ENCODE peak calls at places on chromosomes 7 and 10, in eight cellular contexts. D is heart left ventricle, O is endothelial cell of umbilical vein, I is NB4, L is H54, R is A549, V is esophagus muscularis mucosa, A is IMR-90. M is an unnamed sample.

GRCh38 chr10:5523796-5524574 is 776 bp upstream of the CALML3 start:
- DNase-seq in V (no peak), L (no peak), I (no peak), O (no peak), D (no peak), A (no peak), R (no peak), M (no peak)

GRCh38 chr10:123747426-123747825 is 81.3 kb downstream of the GPR26 start:
- DNase-seq in L (no peak), O (no peak), A (no peak), I (no peak), V (no peak), D (no peak), R (no peak), M (no peak)

GRCh38 chr10:34171957-34172527 is 643.1 kb downstream of the PARD3 start:
- DNase-seq in D (no peak), A (peak; percentile 47), I (no peak), L (no peak), O (no peak), R (no peak), V (no peak), M (no peak)

GRCh38 chr10:62873866-62874265 is 57.7 kb upstream of the EGR2 start:
- DNase-seq in D (no peak), V (no peak), O (no peak), A (no peak), R (no peak), L (no peak), I (no peak), M (no peak)

GRCh38 chr7:66452165-66452564 is 176.5 kb upstream of the KCTD7 start:
- DNase-seq in O (no peak), I (no peak), R (no peak), V (no peak), A (peak; percentile 30), D (no peak), L (no peak), M (no peak)

GRCh38 chr7:37432240-37432917 is 16.3 kb downstream of the ELMO1 start:
- DNase-seq in V (no peak), R (no peak), O (no peak), D (no peak), I (no peak), L (no peak), A (no peak), M (no peak)

GRCh38 chr10:59336632-59337031 is 25.7 kb downstream of the FAM13C start:
- DNase-seq in R (no peak), O (no peak), A (peak; percentile 74), I (no peak), L (no peak), D (no peak), V (no peak), M (no peak)

GRCh38 chr7:91780526-91780925 is 100.0 kb downstream of the MTERF1 start:
- DNase-seq in A (no peak), L (no peak), R (no peak), D (no peak), V (no peak), O (no peak), I (no peak), M (no peak)

DNA sequence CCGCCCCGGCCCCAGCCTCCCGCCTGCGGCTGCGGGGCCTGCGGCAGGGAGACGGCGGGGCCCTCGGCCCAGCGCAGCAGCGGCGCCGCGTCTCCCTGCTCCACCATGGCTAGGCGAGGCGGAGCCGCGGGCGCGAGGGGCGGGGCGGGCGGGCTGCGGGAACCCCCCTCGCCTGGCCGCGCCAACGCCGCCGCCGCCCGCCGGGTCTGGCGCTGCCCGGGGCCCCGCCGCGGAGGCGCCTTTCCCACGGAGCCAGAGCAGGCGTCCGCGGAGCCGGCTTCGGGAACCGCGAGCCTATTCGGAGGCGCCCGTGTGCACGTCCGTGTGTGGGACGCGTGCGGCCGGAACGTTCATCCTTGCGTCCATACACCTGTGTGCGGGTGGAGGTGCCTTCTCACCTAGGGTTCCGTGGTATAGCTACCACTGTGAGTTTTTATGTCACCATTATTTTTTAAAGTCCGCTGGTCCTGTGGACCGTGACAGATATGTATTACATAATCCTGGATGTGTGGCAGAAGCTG is at the start of gene DENND11:
- DNase-seq in V (no peak), L (peak; percentile 45), R (no peak), D (peak; percentile 49), O (peak; percentile 47), I (peak; percentile 69), A (peak; percentile 11), M (peak; percentile 71)
- TF ChIP-seq POLR2A in V (no peak), L (peak; percentile 51), R (peak; percentile 34), D (no peak), O (no peak), I (no peak), A (no peak), M (no peak)

GRCh38 chr7:77537595-77538185 is 595 bp downstream of the PTPN12 start:
- DNase-seq in V (no peak), L (no peak), D (peak; percentile 35), O (no peak), I (peak; percentile 74), A (no peak), R (peak; percentile 60), M (peak; percentile 52)

GRCh38 chr7:77536017-77536412 is 1.1 kb upstream of the PTPN12 start:
- DNase-seq in V (no peak), A (no peak), R (peak; percentile 23), L (no peak), O (no peak), I (no peak), D (no peak), M (no peak)

GRCh38 chr7:77538186-77538907 is 1.3 kb downstream of the PTPN12 start:
- DNase-seq in L (peak; percentile 64), V (peak; percentile 98), D (peak; percentile 91), I (peak; percentile 89), R (peak; percentile 97), A (peak; percentile 93), O (peak; percentile 95), M (peak; percentile 54)

GRCh38 chr7:77537136-77537594 is at the start of gene PTPN12:
- DNase-seq in L (no peak), R (no peak), A (no peak), V (peak; percentile 94), D (no peak), I (no peak), O (no peak), M (no peak)

DNA sequence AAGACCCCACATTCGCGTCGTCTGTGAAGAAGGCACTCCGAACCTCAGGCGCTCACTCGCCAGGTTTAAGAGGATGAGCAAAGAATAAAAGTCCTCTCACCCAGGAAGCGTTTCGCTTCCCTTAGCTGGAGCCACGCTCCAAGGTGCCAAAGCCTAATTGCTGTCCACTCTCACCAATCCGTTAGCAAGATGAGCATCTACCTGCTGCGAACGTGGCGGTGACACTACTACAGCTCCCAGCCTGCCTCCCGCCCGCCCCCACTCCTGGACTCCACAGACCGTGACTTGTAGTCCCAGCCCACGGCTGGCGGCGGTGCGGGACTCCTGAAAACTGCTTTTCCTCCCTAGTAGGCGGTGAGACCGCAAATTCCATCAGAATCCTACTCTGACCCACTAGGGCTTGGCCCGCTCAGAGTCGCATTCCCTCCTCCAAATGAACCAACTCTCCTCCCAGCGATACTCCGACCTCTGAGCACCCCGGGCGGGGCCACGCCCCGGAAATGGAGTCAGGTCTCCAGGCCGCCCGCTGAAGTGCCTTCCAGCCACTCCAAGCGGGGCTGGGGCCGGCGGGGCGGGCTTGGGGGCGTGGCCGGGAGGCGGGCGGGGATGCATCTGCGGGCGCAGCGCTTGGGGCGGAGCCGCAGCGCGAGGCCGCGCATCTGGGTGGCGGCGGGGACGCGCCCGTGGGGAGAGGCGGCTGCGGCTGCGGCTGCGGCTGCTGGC is 521 bp upstream of the PTPN12 start:
- DNase-seq in I (peak; percentile 99), D (peak; percentile 98), A (peak; percentile 93), R (peak; percentile 95), V (peak; percentile 99), O (peak; percentile 96), L (peak; percentile 93), M (peak; percentile 97)
- TF ChIP-seq POLR2A in I (peak; percentile 94), D (peak; percentile 96), A (peak; percentile 80), R (peak; percentile 95), V (peak; percentile 78), O (peak; percentile 92), L (peak; percentile 90), M (peak; percentile 84)

DNA sequence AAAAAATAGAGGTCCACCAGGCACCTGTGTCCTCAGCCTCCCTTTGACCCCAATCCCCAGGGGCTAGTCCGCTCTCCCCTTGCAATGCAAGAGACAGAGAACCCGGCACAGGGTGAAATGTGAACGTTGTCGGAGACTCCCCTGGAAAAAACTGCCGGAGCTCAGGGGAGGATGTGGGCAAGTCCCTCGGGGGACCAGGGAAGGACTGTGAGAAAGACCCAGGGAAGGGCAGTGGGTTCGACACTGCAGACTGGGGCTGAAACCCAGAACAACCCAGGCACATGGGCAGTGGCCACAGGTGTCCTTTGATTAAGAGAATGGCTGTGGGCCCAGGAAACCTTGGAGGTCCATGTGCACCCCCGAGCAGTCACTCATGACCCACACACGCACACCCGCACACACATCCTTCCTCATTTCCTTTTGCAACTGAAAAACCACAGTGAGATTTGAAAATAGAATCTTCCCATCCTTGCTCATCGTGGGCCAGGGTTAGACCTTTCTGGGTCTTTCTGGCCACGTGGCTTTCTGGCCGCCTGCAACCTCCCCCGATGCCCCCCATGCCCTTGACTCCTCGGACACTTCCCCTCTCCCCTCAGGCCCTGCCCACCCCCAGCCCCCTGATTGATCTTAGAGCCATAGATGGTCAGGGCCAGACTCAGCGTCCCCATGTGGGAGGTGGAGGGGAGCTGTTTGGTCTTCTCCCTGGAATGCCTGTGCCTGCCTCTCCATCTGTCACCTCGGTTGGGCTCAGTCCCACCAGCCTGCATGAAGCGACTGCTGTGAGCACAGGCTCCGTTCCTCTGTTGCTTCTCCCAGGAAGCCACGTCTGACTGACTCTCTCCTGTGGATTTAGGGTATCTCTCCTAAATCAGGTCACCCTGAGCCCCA is 7.9 kb downstream of the LAT2 start:
- DNase-seq in D (no peak), I (peak; percentile 99), O (no peak), A (peak; percentile 28), L (no peak), V (no peak), R (no peak), M (no peak)
- TF ChIP-seq POLR2A in D (no peak), I (no peak), O (no peak), A (no peak), L (no peak), V (no peak), R (no peak), M (no peak)

DNA sequence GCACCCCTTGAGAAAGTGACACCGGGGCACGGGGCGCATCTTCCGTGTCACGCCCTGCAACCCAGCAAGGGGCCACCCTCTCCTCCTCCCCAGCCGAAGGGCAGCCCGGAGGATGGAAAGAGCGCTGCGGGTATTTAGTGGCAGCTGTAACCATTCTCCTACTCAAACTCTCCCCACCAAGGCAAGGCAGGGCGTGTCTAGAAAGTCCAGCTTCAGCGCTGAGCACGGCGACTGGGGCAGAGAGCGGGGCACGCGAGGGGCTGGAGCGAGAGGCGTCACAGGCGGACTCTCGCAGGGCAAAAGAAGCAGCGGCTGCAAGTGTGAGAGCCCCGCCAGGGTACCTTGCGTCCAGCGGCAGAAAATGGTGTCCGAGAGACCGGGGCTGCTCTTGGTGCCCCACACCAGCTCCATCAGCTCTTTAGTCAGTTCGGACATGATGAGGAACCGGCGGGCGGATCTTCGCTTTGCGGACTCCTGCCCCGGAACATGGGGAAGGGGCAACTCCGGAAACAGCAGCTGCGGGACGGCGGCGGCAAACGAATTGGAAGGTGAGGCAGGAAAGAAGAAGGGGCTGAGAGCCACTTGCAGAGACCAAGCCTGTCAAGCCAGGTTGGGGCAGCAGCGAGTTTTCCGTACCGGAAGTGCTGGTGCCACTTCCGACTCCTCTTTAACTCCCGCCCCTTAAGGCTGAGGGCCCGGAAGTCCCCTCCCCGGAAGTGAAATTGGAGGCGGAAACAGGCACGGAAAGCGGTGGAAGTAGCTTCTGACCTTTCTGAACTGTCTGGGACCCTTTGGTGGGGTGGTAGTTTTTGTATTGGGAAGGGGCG is at the start of gene MINDY3:
- DNase-seq in O (peak; percentile 60), R (peak; percentile 86), D (peak; percentile 81), A (peak; percentile 74), V (peak; percentile 95), L (peak; percentile 47), I (peak; percentile 79), M (peak; percentile 91)
- TF ChIP-seq POLR2A in O (peak; percentile 63), R (peak; percentile 66), D (no peak), A (no peak), V (no peak), L (peak; percentile 65), I (no peak), M (peak; percentile 86)

GRCh38 chr7:138913783-138914182 is 67.4 kb downstream of the KIAA1549 start:
- DNase-seq in D (no peak), O (no peak), I (no peak), L (no peak), R (no peak), A (no peak), V (no peak), M (no peak)
- TF ChIP-seq POLR2A in D (no peak), O (no peak), I (no peak), L (no peak), R (no peak), A (no peak), V (no peak), M (no peak)

M was measured in erythroblast.